ENCODE peak calls at places on chromosomes 16 and 17, in ten cellular contexts. S is fibroblast of lung, W is fibroblast of pulmonary artery, Q is adrenal gland, Z is GM10248, U is breast epithelium, B is ovary, C is fibroblast of mammary gland, R is B cell, G is foreskin keratinocyte. K is an unnamed sample.

GRCh38 chr16:20868890-20869289 is 31.3 kb downstream of the DCUN1D3 start:
- DNase-seq in Z (no peak), G (no peak), Q (peak), C (peak), R (no peak), B (peak), S (peak), W (peak), U (peak), K (peak)

GRCh38 chr17:81392909-81393654 is 2.2 kb upstream of the BAHCC1 start:
- DNase-seq in G (no peak), R (peak), B (no peak), C (no peak), U (no peak), W (no peak), S (peak), Q (no peak), Z (no peak), K (peak)

GRCh38 chr17:68780561-68780960 is 174.6 kb downstream of the ABCA8 start:
- DNase-seq in R (no peak), W (no peak), Q (no peak), B (no peak), U (no peak), G (no peak), C (no peak), S (no peak), Z (no peak), K (no peak)

GRCh38 chr16:83689385-83689831 is 118.4 kb upstream of the HSBP1 start:
- DNase-seq in U (no peak), R (no peak), Q (peak), C (peak), G (peak), B (no peak), W (peak), Z (peak), S (peak), K (peak)

GRCh38 chr16:89210904-89211515 is 6.5 kb upstream of the ZNF778 start:
- DNase-seq in W (no peak), Z (no peak), G (no peak), C (peak), S (no peak), B (no peak), Q (no peak), U (no peak), R (no peak), K (no peak)

GRCh38 chr17:59373879-59374495 is 42.5 kb downstream of the YPEL2 start:
- DNase-seq in U (no peak), S (peak), W (peak), C (peak), G (peak), B (no peak), R (no peak), Z (no peak), Q (peak), K (peak)

GRCh38 chr17:320139-320538 is 32.5 kb downstream of the RPH3AL start:
- DNase-seq in S (no peak), Z (no peak), R (no peak), C (no peak), W (no peak), B (no peak), U (no peak), Q (peak), G (no peak), K (no peak)

GRCh38 chr17:9259419-9259818 is 238.1 kb downstream of the NTN1 start:
- DNase-seq in S (peak), W (no peak), C (no peak), G (no peak), R (no peak), U (no peak), Z (no peak), B (no peak), Q (peak), K (no peak)

GRCh38 chr17:41814195-41814594 is 1.4 kb downstream of the FKBP10 start:
- DNase-seq in G (no peak), W (peak), S (peak), Z (no peak), Q (peak), B (no peak), U (no peak), C (peak), R (no peak), K (peak)

GRCh38 chr16:27311449-27311831 is 2.3 kb upstream of the IL4R start:
- DNase-seq in G (no peak), U (no peak), R (no peak), S (peak), Z (no peak), W (peak), Q (no peak), C (peak), B (no peak), K (no peak)

GRCh38 chr17:12342609-12343248 is 322.1 kb downstream of the MAP2K4 start:
- DNase-seq in S (no peak), Z (peak), C (peak), B (no peak), Q (no peak), R (no peak), U (no peak), G (no peak), W (peak), K (peak)

GRCh38 chr16:91484-91883 is 13.5 kb downstream of the MPG start:
- DNase-seq in S (no peak), Z (no peak), C (peak), Q (peak), U (no peak), R (no peak), W (peak), G (no peak), B (peak), K (no peak)

GRCh38 chr16:57797526-57798266 is 4.6 kb downstream of the KIFC3 start:
- DNase-seq in G (peak), Q (no peak), C (no peak), S (no peak), Z (no peak), U (peak), R (no peak), W (no peak), B (no peak), K (no peak)

GRCh38 chr16:66223176-66223780 is 143.2 kb upstream of the CDH5 start:
- DNase-seq in G (no peak), W (peak), Z (no peak), C (peak), R (no peak), Q (no peak), S (peak), U (no peak), B (no peak), K (peak)

GRCh38 chr16:82845076-82845475 is 218.3 kb downstream of the CDH13 start:
- DNase-seq in G (no peak), R (no peak), Z (no peak), B (no peak), Q (no peak), W (no peak), S (no peak), C (no peak), U (no peak), K (no peak)

GRCh38 chr17:73941919-73942530 is 261.5 kb upstream of the RPL38 start:
- DNase-seq in U (no peak), S (no peak), C (no peak), B (no peak), G (no peak), Z (no peak), W (no peak), R (no peak), Q (no peak), K (no peak)

GRCh38 chr16:3023415-3023668 is 400 bp downstream of the HCFC1R1 start:
- DNase-seq in C (peak), Q (peak), U (no peak), Z (no peak), G (peak), B (no peak), W (peak), R (no peak), S (no peak), K (peak)

GRCh38 chr16:85249418-85249817 is 137.1 kb upstream of the CIBAR2 start:
- DNase-seq in Q (peak), W (no peak), B (peak), G (no peak), C (no peak), U (no peak), R (no peak), Z (no peak), S (no peak), K (no peak)

GRCh38 chr17:60641810-60642220 is 35.8 kb upstream of the BCAS3 start:
- DNase-seq in B (peak), Q (peak), S (peak), Z (peak), R (peak), W (peak), U (no peak), G (peak), C (peak), K (peak)

GRCh38 chr16:56632848-56633365 is 448 bp downstream of the MT1M start:
- DNase-seq in R (no peak), S (no peak), G (no peak), B (no peak), Z (no peak), W (no peak), Q (no peak), U (no peak), C (no peak), K (no peak)

GRCh38 chr17:77422104-77422782 is 281.5 kb downstream of the SEC14L1 start:
- DNase-seq in R (no peak), B (peak), S (no peak), C (no peak), W (no peak), Q (no peak), U (peak), G (peak), Z (no peak), K (no peak)

GRCh38 chr17:34254651-34255380 is at the start of gene CCL2:
- DNase-seq in Z (no peak), U (no peak), S (peak), Q (peak), G (peak), W (peak), C (peak), R (no peak), B (peak), K (peak)

GRCh38 chr17:2804912-2805311 is 8.7 kb downstream of the RAP1GAP2 start:
- DNase-seq in W (no peak), B (no peak), G (no peak), R (no peak), Z (no peak), C (no peak), Q (no peak), S (no peak), U (no peak), K (no peak)

GRCh38 chr16:1428511-1428910 is 2.4 kb upstream of the PERCC1 start:
- DNase-seq in R (peak), W (peak), G (no peak), B (no peak), U (peak), S (peak), C (peak), Q (peak), Z (peak), K (peak)
- TF ChIP-seq CTCF in R (peak), W (peak), G (peak), B (no peak), U (no peak), S (peak), C (peak), Q (peak), Z (peak), K (peak)

GRCh38 chr16:48232459-48233040 is 11.6 kb upstream of the LONP2 start:
- DNase-seq in S (peak), Z (no peak), B (no peak), R (no peak), G (no peak), Q (no peak), W (no peak), C (peak), U (no peak), K (peak)

GRCh38 chr16:48235556-48236136 is 8.5 kb upstream of the LONP2 start:
- DNase-seq in C (peak), S (no peak), U (no peak), B (no peak), Z (no peak), Q (no peak), G (no peak), R (no peak), W (peak), K (no peak)

GRCh38 chr16:48234630-48235029 is 9.5 kb upstream of the LONP2 start:
- DNase-seq in R (no peak), W (no peak), S (no peak), Q (no peak), U (no peak), G (no peak), B (no peak), Z (no peak), C (no peak), K (no peak)

GRCh38 chr16:48235058-48235555 is 9.0 kb upstream of the LONP2 start:
- DNase-seq in C (no peak), Q (no peak), U (no peak), Z (no peak), R (no peak), W (no peak), S (no peak), B (no peak), G (no peak), K (no peak)

GRCh38 chr16:48231675-48232214 is 12.4 kb upstream of the LONP2 start:
- DNase-seq in U (no peak), Q (peak), Z (peak), C (peak), W (peak), R (peak), S (peak), G (no peak), B (no peak), K (peak)
- TF ChIP-seq CTCF in U (no peak), Q (peak), Z (peak), C (peak), W (peak), R (peak), S (peak), G (peak), B (no peak), K (peak)

DNA sequence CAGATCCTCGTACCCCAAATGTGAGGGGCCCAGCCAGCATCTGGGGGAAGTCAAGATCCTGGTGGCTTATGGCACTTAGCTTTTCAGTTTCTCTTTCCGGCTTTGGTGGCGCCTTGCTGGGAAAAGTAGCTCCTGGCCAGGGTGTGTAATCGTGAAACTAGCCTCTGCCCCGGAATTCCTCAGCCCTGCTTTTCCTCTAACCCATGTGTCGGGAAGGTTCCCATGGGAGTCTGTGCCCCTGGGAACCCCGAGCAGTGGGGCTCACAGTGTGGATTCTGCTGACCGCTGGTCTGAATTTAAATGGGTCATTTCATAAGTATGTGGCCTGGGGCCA is 3.3 kb upstream of the SOCS1 start:
- DNase-seq in S (no peak), U (no peak), Z (no peak), W (no peak), C (no peak), B (no peak), Q (no peak), R (no peak), G (no peak), K (no peak)
- TF ChIP-seq CTCF in S (no peak), U (no peak), Z (no peak), W (no peak), C (no peak), B (no peak), Q (no peak), R (no peak), G (no peak), K (no peak)

GRCh38 chr16:25996052-25996451 is 304.3 kb downstream of the HS3ST4 start:
- DNase-seq in R (no peak), W (no peak), B (no peak), Q (no peak), G (no peak), U (no peak), C (no peak), S (no peak), Z (no peak), K (no peak)
- TF ChIP-seq CTCF in R (no peak), W (no peak), B (no peak), Q (no peak), G (no peak), U (no peak), C (no peak), S (no peak), Z (no peak), K (no peak)

GRCh38 chr17:75773808-75774470 is 8.9 kb upstream of the GALK1 start:
- DNase-seq in R (no peak), C (no peak), Q (no peak), S (no peak), B (peak), W (no peak), Z (no peak), U (peak), G (no peak), K (no peak)
- TF ChIP-seq CTCF in R (no peak), C (no peak), Q (no peak), S (no peak), B (no peak), W (no peak), Z (no peak), U (peak), G (no peak), K (peak)

DNA sequence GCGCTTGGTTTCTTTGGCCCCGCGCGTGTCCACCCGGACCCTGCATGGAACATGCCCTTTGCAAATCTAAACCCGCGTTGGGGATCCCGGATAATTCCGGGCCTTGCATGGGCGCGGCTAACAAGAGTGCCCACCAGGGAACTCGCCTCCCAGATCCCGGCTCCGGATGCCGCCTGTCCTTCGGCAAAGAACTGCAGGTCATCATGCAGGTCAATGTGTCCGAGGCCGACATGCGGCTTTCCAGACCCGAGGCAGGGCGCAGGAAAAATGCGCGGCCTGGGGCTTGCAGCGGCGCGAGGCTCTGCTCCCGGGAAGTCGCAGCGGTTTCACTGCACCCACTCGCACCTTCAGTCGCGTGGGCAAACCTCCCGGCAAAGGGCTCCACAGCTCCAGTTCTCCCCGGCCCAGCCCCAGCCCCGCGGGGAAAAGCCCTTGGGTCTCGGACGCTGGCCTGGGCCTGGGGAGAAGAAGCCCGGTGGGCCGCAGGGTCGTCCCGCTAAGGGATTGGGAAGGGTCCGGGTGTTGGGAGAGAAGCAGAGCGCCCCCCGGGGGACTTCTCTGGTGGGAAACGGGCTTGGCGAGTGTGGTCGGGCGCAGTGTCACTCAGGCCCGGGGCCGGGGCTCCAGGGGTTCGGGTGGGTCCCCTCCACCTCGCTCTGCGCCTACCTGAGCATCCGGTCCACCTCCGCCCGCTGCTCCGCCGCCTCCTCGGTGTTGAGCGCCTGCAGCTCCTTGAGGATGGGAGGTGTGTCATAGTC is 805 bp downstream of the HNF1B start:
- DNase-seq in G (no peak), C (no peak), S (no peak), R (peak), Q (no peak), Z (peak), W (no peak), B (no peak), U (no peak), K (no peak)
- TF ChIP-seq CTCF in G (no peak), C (no peak), S (no peak), R (no peak), Q (no peak), Z (no peak), W (no peak), B (no peak), U (no peak), K (no peak)

DNA sequence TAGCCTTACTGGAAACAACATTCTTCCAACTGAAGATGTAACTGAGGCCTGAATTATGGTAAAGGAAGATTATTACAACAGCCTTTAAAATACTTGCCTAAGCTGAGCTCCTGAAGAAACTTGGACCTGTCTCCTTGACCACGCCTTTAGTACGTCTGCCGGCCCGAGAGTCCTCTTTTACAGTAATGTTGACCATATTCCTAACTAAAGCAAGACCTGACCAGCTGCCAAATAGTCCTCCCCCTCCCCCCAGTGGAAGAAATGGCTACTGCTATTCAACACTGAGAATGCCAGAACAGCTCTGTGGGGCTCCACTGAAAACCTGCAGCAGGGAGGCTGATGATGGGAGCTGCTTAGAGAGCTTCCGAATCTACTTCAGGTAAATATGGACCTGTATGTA is 12.6 kb upstream of the FOXJ1 start:
- DNase-seq in R (no peak), W (peak), Q (no peak), B (no peak), C (peak), U (peak), Z (no peak), S (peak), G (no peak), K (peak)
- TF ChIP-seq CTCF in R (no peak), W (peak), Q (no peak), B (no peak), C (peak), U (no peak), Z (no peak), S (peak), G (peak), K (peak)

K was measured in choroid plexus epithelial cell.